ENCODE peak calls at places on chromosomes 13 and 19, in seven cellular contexts. W, S, U, L, J, N and R are unnamed samples.

GRCh38 chr13:45833663-45834062 is 17.9 kb downstream of the SIAH3 start:
- DNase-seq in W (no peak), S (peak), U (no peak), L (peak), J (no peak), N (no peak), R (no peak)

GRCh38 chr13:110949628-110950027 is 34.8 kb upstream of the ANKRD10 start:
- DNase-seq in W (no peak), S (no peak), U (no peak), L (no peak), J (no peak), N (no peak), R (no peak)

GRCh38 chr13:31037351-31037750 is 104.9 kb downstream of the TEX26 start:
- DNase-seq in W (no peak), S (no peak), U (no peak), L (no peak), J (no peak), N (no peak), R (no peak)

GRCh38 chr13:21703846-21704245 is 33.0 kb downstream of the FGF9 start:
- DNase-seq in W (no peak), S (no peak), U (no peak), L (no peak), J (no peak), N (no peak), R (no peak)

GRCh38 chr19:40091205-40092129 is 724 bp upstream of the ZNF780A start:
- DNase-seq in W (no peak), S (no peak), U (no peak), L (no peak), J (no peak), N (no peak), R (no peak)

GRCh38 chr19:925912-926594 is at the start of gene ARID3A:
- DNase-seq in W (no peak), S (no peak), U (no peak), L (no peak), J (no peak), N (no peak), R (no peak)

GRCh38 chr13:80242728-80243427 is 98.0 kb downstream of the SPRY2 start:
- DNase-seq in W (no peak), S (no peak), U (no peak), L (no peak), J (no peak), N (no peak), R (no peak)

GRCh38 chr19:40143612-40144011 is 47.6 kb upstream of the MAP3K10 start:
- DNase-seq in W (no peak), S (no peak), U (no peak), L (no peak), J (no peak), N (no peak), R (peak)

GRCh38 chr13:44860427-44860826 is 128.8 kb downstream of the NUFIP1 start:
- DNase-seq in W (no peak), S (no peak), U (no peak), L (no peak), J (no peak), N (no peak), R (no peak)

GRCh38 chr13:43229506-43229905 is 206.1 kb downstream of the DNAJC15 start:
- DNase-seq in W (no peak), S (no peak), U (no peak), L (no peak), J (no peak), N (no peak), R (no peak)

GRCh38 chr13:20461481-20461859 is 64.2 kb downstream of the CRYL1 start:
- DNase-seq in W (no peak), S (no peak), U (no peak), L (no peak), J (no peak), N (no peak), R (no peak)

GRCh38 chr19:3225677-3226093 is 1.2 kb downstream of the CELF5 start:
- DNase-seq in W (no peak), S (no peak), U (no peak), L (no peak), J (no peak), N (no peak), R (no peak)

GRCh38 chr19:43380771-43381386 is 27.4 kb downstream of the CD177 start:
- DNase-seq in W (no peak), S (no peak), U (no peak), L (no peak), J (no peak), N (no peak), R (no peak)

GRCh38 chr13:71374471-71375041 is 492.4 kb downstream of the DACH1 start:
- DNase-seq in W (no peak), S (no peak), U (no peak), L (no peak), J (no peak), N (no peak), R (no peak)

GRCh38 chr19:4586245-4586644 is 26.8 kb upstream of the SEMA6B start:
- DNase-seq in W (no peak), S (no peak), U (no peak), L (no peak), J (no peak), N (no peak), R (no peak)

GRCh38 chr19:43464089-43464775 is 1.2 kb downstream of the LYPD3 start:
- DNase-seq in W (peak), S (peak), U (peak), L (no peak), J (peak), N (peak), R (no peak)

GRCh38 chr13:49428041-49428763 is 15.7 kb downstream of the CAB39L start:
- DNase-seq in W (no peak), S (no peak), U (no peak), L (no peak), J (no peak), N (no peak), R (no peak)

GRCh38 chr13:62209539-62209938 is 793.9 kb upstream of the PCDH20 start:
- DNase-seq in W (no peak), S (no peak), U (no peak), L (no peak), J (peak), N (no peak), R (no peak)

GRCh38 chr19:46639356-46640061 is 3.5 kb upstream of the GNG8 start:
- DNase-seq in W (no peak), S (no peak), U (no peak), L (peak), J (peak), N (no peak), R (no peak)

GRCh38 chr19:50252111-50252886 is 48.9 kb downstream of the MYH14 start:
- DNase-seq in W (peak), S (peak), U (peak), L (peak), J (no peak), N (peak), R (no peak)

GRCh38 chr13:72643339-72643989 is 84.0 kb downstream of the MZT1 start:
- DNase-seq in W (peak), S (peak), U (peak), L (peak), J (no peak), N (peak), R (peak)

GRCh38 chr13:107157272-107157671 is 589.3 kb upstream of the ARGLU1 start:
- DNase-seq in W (no peak), S (no peak), U (no peak), L (no peak), J (no peak), N (no peak), R (no peak)

GRCh38 chr19:38685666-38686529 is 38.4 kb downstream of the ACTN4 start:
- DNase-seq in W (no peak), S (peak), U (no peak), L (peak), J (no peak), N (no peak), R (no peak)

GRCh38 chr13:46817081-46817480 is 20.1 kb upstream of the ESD start:
- DNase-seq in W (no peak), S (no peak), U (no peak), L (no peak), J (no peak), N (no peak), R (no peak)

GRCh38 chr19:48644839-48645651 is 942 bp downstream of the CA11 start:
- DNase-seq in W (peak), S (peak), U (no peak), L (peak), J (peak), N (peak), R (peak)

GRCh38 chr19:29666634-29667389 is 1.6 kb downstream of the PLEKHF1 start:
- DNase-seq in W (no peak), S (no peak), U (no peak), L (peak), J (no peak), N (peak), R (no peak)

GRCh38 chr13:29165840-29166239 is 345.7 kb downstream of the MTUS2 start:
- DNase-seq in W (no peak), S (no peak), U (no peak), L (no peak), J (no peak), N (no peak), R (no peak)

GRCh38 chr19:11887618-11888531 is at the start of gene ZNF69:
- DNase-seq in W (peak), S (peak), U (peak), L (no peak), J (peak), N (peak), R (peak)

GRCh38 chr13:75359266-75359665 is 122.7 kb downstream of the TBC1D4 start:
- DNase-seq in W (no peak), S (no peak), U (no peak), L (peak), J (no peak), N (no peak), R (no peak)